ENCODE peak calls at places on chromosomes 2 and 18, in four cellular contexts. Y is IMR-90, R is astrocyte of the spinal cord, L is brain microvascular endothelial cell. Q is an unnamed sample.

GRCh38 chr2:119693967-119694366 is 15.0 kb downstream of the TMEM177 start:
- DNase-seq in Y (no peak), R (no peak), L (no peak), Q (no peak)

GRCh38 chr2:18910843-18911242 is 321.5 kb upstream of the NT5C1B start:
- DNase-seq in Y (peak; percentile 74), R (peak; percentile 72), L (peak; percentile 80), Q (no peak)

GRCh38 chr2:155100261-155100660 is 401.8 kb downstream of the KCNJ3 start:
- DNase-seq in Y (no peak), R (no peak), L (no peak), Q (no peak)

GRCh38 chr18:7084080-7084765 is 33.4 kb downstream of the LAMA1 start:
- DNase-seq in Y (peak; percentile 60), R (no peak), L (peak; percentile 39), Q (peak; percentile 11)

GRCh38 chr2:75792146-75792545 is 81.4 kb upstream of the GCFC2 start:
- DNase-seq in Y (no peak), R (no peak), L (no peak), Q (no peak)

GRCh38 chr2:213011505-213011904 is 139.9 kb downstream of the IKZF2 start:
- DNase-seq in Y (no peak), R (no peak), L (no peak), Q (no peak)

GRCh38 chr2:877747-878146 is 72.9 kb upstream of the SNTG2 start:
- DNase-seq in Y (no peak), R (no peak), L (no peak), Q (no peak)

GRCh38 chr2:37740330-37740729 is 68.9 kb upstream of the CDC42EP3 start:
- DNase-seq in Y (peak; percentile 53), R (peak; percentile 23), L (peak; percentile 49), Q (peak; percentile 3)

GRCh38 chr2:65350714-65351113 is 81.7 kb downstream of the SPRED2 start:
- DNase-seq in Y (no peak), R (no peak), L (no peak), Q (no peak)

GRCh38 chr2:3647246-3647645 is 10.8 kb upstream of the ALLC start:
- DNase-seq in Y (no peak), R (no peak), L (no peak), Q (no peak)

GRCh38 chr2:231168460-231169139 is 29.8 kb upstream of the ARMC9 start:
- DNase-seq in Y (no peak), R (no peak), L (no peak), Q (no peak)

GRCh38 chr2:23556929-23557328 is 171.9 kb downstream of the KLHL29 start:
- DNase-seq in Y (no peak), R (no peak), L (no peak), Q (no peak)

GRCh38 chr18:78912862-78913261 is 66.8 kb upstream of the SALL3 start:
- DNase-seq in Y (no peak), R (no peak), L (no peak), Q (no peak)

GRCh38 chr2:66437601-66438497 is 2.9 kb downstream of the MEIS1 start:
- DNase-seq in Y (no peak), R (peak; percentile 59), L (no peak), Q (no peak)

GRCh38 chr2:210502997-210503621 is 26.6 kb upstream of the LANCL1 start:
- DNase-seq in Y (peak; percentile 49), R (peak; percentile 58), L (peak; percentile 45), Q (peak; percentile 18)

GRCh38 chr2:220708366-220708765 is 863.7 kb downstream of the EPHA4 start:
- DNase-seq in Y (peak; percentile 57), R (peak; percentile 52), L (peak; percentile 75), Q (no peak)

GRCh38 chr18:62457830-62458229 is 65.0 kb upstream of the ZCCHC2 start:
- DNase-seq in Y (no peak), R (no peak), L (no peak), Q (no peak)

GRCh38 chr2:23757686-23758433 is 169.1 kb downstream of the ATAD2B start:
- DNase-seq in Y (peak; percentile 95), R (peak; percentile 84), L (peak; percentile 83), Q (peak; percentile 47)

GRCh38 chr18:10169064-10169562 is 255.3 kb downstream of the VAPA start:
- DNase-seq in Y (peak; percentile 72), R (peak; percentile 82), L (peak; percentile 71), Q (no peak)

GRCh38 chr2:232353096-232353495 is 25.5 kb upstream of the ALPP start:
- DNase-seq in Y (no peak), R (no peak), L (no peak), Q (no peak)

GRCh38 chr18:8828798-8829197 is 123.4 kb downstream of the MTCL1 start:
- DNase-seq in Y (no peak), R (no peak), L (no peak), Q (no peak)

GRCh38 chr2:58109481-58109880 is 62.9 kb downstream of the VRK2 start:
- DNase-seq in Y (no peak), R (no peak), L (no peak), Q (no peak)

GRCh38 chr2:142754182-142754581 is 123.3 kb upstream of the KYNU start:
- DNase-seq in Y (no peak), R (peak; percentile 22), L (no peak), Q (no peak)

GRCh38 chr2:109355192-109355843 is 226.3 kb downstream of the SH3RF3 start:
- DNase-seq in Y (no peak), R (no peak), L (no peak), Q (no peak)

GRCh38 chr2:168452781-168453180 is 3.3 kb upstream of the CERS6 start:
- DNase-seq in Y (no peak), R (no peak), L (no peak), Q (no peak)

GRCh38 chr18:68733693-68734092 is 18.8 kb upstream of the TMX3 start:
- DNase-seq in Y (peak; percentile 26), R (peak; percentile 24), L (no peak), Q (no peak)

GRCh38 chr2:23554054-23554697 is 169.2 kb downstream of the KLHL29 start:
- DNase-seq in Y (no peak), R (no peak), L (no peak), Q (no peak)

GRCh38 chr2:112577756-112578155 is 6.7 kb upstream of the CHCHD5 start:
- DNase-seq in Y (peak; percentile 53), R (peak; percentile 22), L (peak; percentile 32), Q (no peak)

GRCh38 chr2:112580084-112580483 is 4.3 kb upstream of the CHCHD5 start:
- DNase-seq in Y (no peak), R (no peak), L (no peak), Q (no peak)

GRCh38 chr2:112582314-112582746 is 2.1 kb upstream of the CHCHD5 start:
- DNase-seq in Y (peak; percentile 68), R (peak; percentile 74), L (peak; percentile 54), Q (peak; percentile 21)

GRCh38 chr2:112583497-112584133 is 794 bp upstream of the CHCHD5 start:
- DNase-seq in Y (no peak), R (peak; percentile 10), L (no peak), Q (no peak)

DNA sequence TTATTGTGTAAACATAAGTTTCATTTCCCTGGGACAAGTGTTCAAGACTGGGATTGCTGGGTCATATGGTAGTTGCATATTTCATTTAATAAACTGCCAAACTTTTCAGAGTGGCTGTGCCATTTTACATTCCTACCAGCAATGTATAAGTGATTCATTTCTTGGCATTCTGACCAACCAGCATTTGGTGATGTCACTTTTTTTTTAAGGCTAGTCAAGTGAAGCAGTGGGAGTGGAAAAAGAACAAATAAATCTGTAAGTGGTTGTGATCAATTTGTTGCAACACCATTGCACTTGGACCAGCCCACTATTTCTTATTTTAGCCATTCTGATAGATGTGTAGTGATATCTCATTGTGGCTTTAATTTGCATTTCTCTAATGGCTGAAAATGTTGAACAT is 5.1 kb upstream of the CHCHD5 start:
- DNase-seq in Y (peak; percentile 92), R (peak; percentile 88), L (peak; percentile 88), Q (peak; percentile 72)
- TF ChIP-seq CTCF in Y (peak; percentile 34), R (no peak), L (peak; percentile 11), Q (peak; percentile 32)

GRCh38 chr2:29923110-29923721 is 1.8 kb upstream of the ALK start:
- DNase-seq in Y (peak; percentile 54), R (peak; percentile 56), L (peak; percentile 62), Q (peak; percentile 8)

GRCh38 chr2:29921560-29921915 is at the start of gene ALK:
- DNase-seq in Y (peak; percentile 59), R (peak; percentile 81), L (peak; percentile 62), Q (peak; percentile 30)

GRCh38 chr2:29920130-29920577 is 1.2 kb downstream of the ALK start:
- DNase-seq in Y (no peak), R (peak; percentile 46), L (no peak), Q (no peak)

GRCh38 chr2:29916571-29916970 is 4.8 kb downstream of the ALK start:
- DNase-seq in Y (no peak), R (no peak), L (no peak), Q (no peak)

GRCh38 chr2:29920631-29921559 is 491 bp downstream of the ALK start:
- DNase-seq in Y (peak; percentile 5), R (peak; percentile 3), L (no peak), Q (no peak)
- H3K4me3 ChIP-seq in Y (peak overlapping the region; percentile 22), R (peak overlapping the region; percentile 15), L (peak overlapping the region; percentile 34), Q (peak overlapping the region; percentile 31)

GRCh38 chr2:21411796-21412195 is 288.0 kb downstream of the TDRD15 start:
- DNase-seq in Y (no peak), R (no peak), L (no peak), Q (no peak)

GRCh38 chr2:21415234-21415633 is 291.5 kb downstream of the TDRD15 start:
- DNase-seq in Y (no peak), R (no peak), L (no peak), Q (no peak)

GRCh38 chr2:21418456-21418855 is 294.7 kb downstream of the TDRD15 start:
- DNase-seq in Y (peak; percentile 62), R (no peak), L (no peak), Q (no peak)

GRCh38 chr2:21413082-21413481 is 289.3 kb downstream of the TDRD15 start:
- DNase-seq in Y (peak; percentile 85), R (no peak), L (no peak), Q (peak; percentile 13)
- TF ChIP-seq CTCF in Y (peak; percentile 0), R (no peak), L (no peak), Q (no peak)

GRCh38 chr2:156437272-156437671 is 1.1 kb downstream of the GPD2 start:
- DNase-seq in Y (peak; percentile 43), R (no peak), L (no peak), Q (no peak)
- H3K4me3 ChIP-seq in Y (peak overlapping the region; percentile 7), R (peak overlapping the region; percentile 68), L (peak overlapping the region; percentile 73), Q (peak overlapping the region; percentile 76)

GRCh38 chr2:206150168-206150567 is 9.1 kb downstream of the NDUFS1 start:
- DNase-seq in Y (no peak), R (no peak), L (no peak), Q (no peak)

GRCh38 chr2:206150631-206151030 is 8.6 kb downstream of the NDUFS1 start:
- DNase-seq in Y (no peak), R (no peak), L (no peak), Q (no peak)

GRCh38 chr2:206149330-206149729 is 9.9 kb downstream of the NDUFS1 start:
- DNase-seq in Y (no peak), R (no peak), L (no peak), Q (no peak)

GRCh38 chr2:206158563-206159345 is 490 bp downstream of the NDUFS1 start:
- DNase-seq in Y (peak; percentile 31), R (peak; percentile 44), L (no peak), Q (no peak)

GRCh38 chr2:206154197-206154596 is 5.0 kb downstream of the NDUFS1 start:
- DNase-seq in Y (no peak), R (no peak), L (no peak), Q (no peak)
- TF ChIP-seq CTCF in Y (peak; percentile 12), R (peak; percentile 10), L (no peak), Q (no peak)